ENCODE peak calls at places on chromosome 3, in six cellular contexts. E, Z, G, H, B and N are unnamed samples.

GRCh38 chr3:184237772-184238171 is 8.4 kb downstream of the VWA5B2 start:
- DNase-seq in E (no peak), B (no peak), G (no peak), H (no peak), Z (no peak), N (no peak)

GRCh38 chr3:178238179-178238578 is 298.1 kb upstream of the KCNMB2 start:
- DNase-seq in E (no peak), H (no peak), G (no peak), B (no peak), Z (peak), N (no peak)

GRCh38 chr3:102078864-102079808 is 229.8 kb downstream of the NFKBIZ start:
- DNase-seq in E (peak), H (peak), G (no peak), Z (no peak), B (no peak), N (no peak)

GRCh38 chr3:125334675-125335560 is 40.2 kb downstream of the ZNF148 start:
- DNase-seq in B (peak), G (no peak), Z (no peak), E (no peak), H (no peak), N (peak)

GRCh38 chr3:196660381-196661166 is 21.1 kb downstream of the NRROS start:
- DNase-seq in H (no peak), Z (peak), B (no peak), G (no peak), E (no peak), N (no peak)

GRCh38 chr3:97952280-97952679 is 20.0 kb downstream of the RIOX2 start:
- DNase-seq in Z (no peak), G (no peak), E (no peak), H (no peak), B (peak), N (no peak)

GRCh38 chr3:167740961-167741587 is 5.6 kb downstream of the SERPINI1 start:
- DNase-seq in B (peak), E (peak), G (peak), Z (peak), H (no peak), N (peak)

GRCh38 chr3:151983538-151983937 is 110.1 kb downstream of the SUCNR1 start:
- DNase-seq in H (no peak), E (no peak), B (no peak), G (no peak), Z (no peak), N (no peak)

GRCh38 chr3:117439812-117440211 is 730.2 kb downstream of the TUSC7 start:
- DNase-seq in G (no peak), B (peak), E (no peak), H (no peak), Z (peak), N (peak)

GRCh38 chr3:194050782-194051320 is 85.1 kb upstream of the HES1 start:
- DNase-seq in G (no peak), H (no peak), Z (no peak), B (no peak), E (no peak), N (no peak)

GRCh38 chr3:148582126-148582525 is 115.6 kb upstream of the AGTR1 start:
- DNase-seq in E (no peak), B (peak), G (no peak), Z (no peak), H (no peak), N (no peak)

GRCh38 chr3:150232992-150233451 is 175.1 kb upstream of the TSC22D2 start:
- DNase-seq in H (no peak), E (no peak), G (no peak), B (peak), Z (peak), N (peak)

GRCh38 chr3:112926000-112926399 is 48.9 kb downstream of the CD200R1 start:
- DNase-seq in B (no peak), E (no peak), H (no peak), G (no peak), Z (no peak), N (no peak)

GRCh38 chr3:4758957-4759656 is 220.1 kb upstream of the BHLHE40 start:
- DNase-seq in H (no peak), G (no peak), B (no peak), Z (no peak), E (no peak), N (no peak)

GRCh38 chr3:157810924-157811718 is 295.1 kb downstream of the SHOX2 start:
- DNase-seq in B (no peak), H (no peak), E (no peak), Z (peak), G (no peak), N (no peak)

GRCh38 chr3:182244222-182244971 is 532.7 kb downstream of the SOX2 start:
- DNase-seq in B (no peak), E (peak), H (no peak), Z (no peak), G (peak), N (no peak)

GRCh38 chr3:71694358-71694999 is 30.7 kb downstream of the EIF4E3 start:
- DNase-seq in Z (no peak), H (no peak), G (no peak), B (peak), E (no peak), N (no peak)

GRCh38 chr3:129974451-129975331 is at the start of gene TRH:
- DNase-seq in H (no peak), B (no peak), G (peak), Z (no peak), E (peak), N (peak)

GRCh38 chr3:16668776-16669545 is 63.7 kb upstream of the DAZL start:
- DNase-seq in Z (no peak), E (no peak), B (no peak), G (no peak), H (no peak), N (no peak)

GRCh38 chr3:149934524-149934923 is 36.2 kb downstream of the PFN2 start:
- DNase-seq in G (no peak), Z (no peak), H (no peak), E (no peak), B (peak), N (no peak)

GRCh38 chr3:66661628-66662027 is 160.8 kb upstream of the LRIG1 start:
- DNase-seq in G (no peak), Z (no peak), H (no peak), B (no peak), E (no peak), N (no peak)

GRCh38 chr3:39038165-39038564 is 13.6 kb downstream of the SCN11A start:
- DNase-seq in B (peak), G (no peak), E (no peak), H (no peak), Z (no peak), N (peak)

GRCh38 chr3:81581966-81582599 is 179.4 kb downstream of the GBE1 start:
- DNase-seq in E (peak), H (no peak), G (no peak), B (peak), Z (peak), N (peak)

GRCh38 chr3:51388286-51389029 is 2.6 kb upstream of the RBM15B start:
- DNase-seq in H (no peak), Z (no peak), B (peak), E (no peak), G (peak), N (no peak)

GRCh38 chr3:157335677-157336076 is 101.0 kb upstream of the PTX3 start:
- DNase-seq in H (no peak), E (peak), Z (peak), G (peak), B (peak), N (no peak)